ENCODE peak calls at places on chromosomes 16 and 17, in five cellular contexts. One of them, this sample, is unnamed.
A peak's percentile ranks its signal among the peaks of the same experiment; 100 is the strongest.

GRCh38 chr16:10878644-10879498 is 1.9 kb downstream of the CIITA start:
- DNase-seq in cardiac muscle cell: peak; percentile 32
- DNase-seq in tibial artery: peak; percentile 76
- DNase-seq in A549: no peak
- DNase-seq in epithelial cell of esophagus: no peak
- DNase-seq in this sample: no peak

GRCh38 chr17:49193513-49194296 is 16.7 kb downstream of the GNGT2 start:
- DNase-seq in A549: peak; percentile 84
- DNase-seq in epithelial cell of esophagus: peak; percentile 65
- DNase-seq in cardiac muscle cell: peak; percentile 76
- DNase-seq in tibial artery: peak; percentile 77
- DNase-seq in this sample: peak; percentile 73

GRCh38 chr17:63768433-63768832 is 5.0 kb downstream of the CCDC47 start:
- DNase-seq in A549: no peak
- DNase-seq in tibial artery: no peak
- DNase-seq in cardiac muscle cell: no peak
- DNase-seq in epithelial cell of esophagus: no peak
- DNase-seq in this sample: no peak

GRCh38 chr17:48148029-48148759 is 40.6 kb downstream of the SNX11 start:
- DNase-seq in tibial artery: no peak
- DNase-seq in epithelial cell of esophagus: no peak
- DNase-seq in cardiac muscle cell: no peak
- DNase-seq in A549: no peak
- DNase-seq in this sample: no peak

GRCh38 chr17:17182601-17183136 is 23.5 kb downstream of the PLD6 start:
- DNase-seq in epithelial cell of esophagus: no peak
- DNase-seq in tibial artery: no peak
- DNase-seq in cardiac muscle cell: no peak
- DNase-seq in A549: no peak
- DNase-seq in this sample: no peak

GRCh38 chr17:55057184-55057583 is 88.6 kb downstream of the STXBP4 start:
- DNase-seq in tibial artery: no peak
- DNase-seq in epithelial cell of esophagus: no peak
- DNase-seq in cardiac muscle cell: no peak
- DNase-seq in A549: no peak
- DNase-seq in this sample: no peak

GRCh38 chr16:58854392-58854791 is 120.3 kb upstream of the GOT2 start:
- DNase-seq in tibial artery: no peak
- DNase-seq in epithelial cell of esophagus: no peak
- DNase-seq in A549: no peak
- DNase-seq in cardiac muscle cell: no peak
- DNase-seq in this sample: no peak

GRCh38 chr17:80277751-80278671 is 17.4 kb downstream of the RNF213 start:
- DNase-seq in A549: no peak
- DNase-seq in tibial artery: no peak
- DNase-seq in cardiac muscle cell: no peak
- DNase-seq in epithelial cell of esophagus: peak; percentile 16
- DNase-seq in this sample: no peak

GRCh38 chr17:17229416-17230098 is 7.4 kb downstream of the FLCN start:
- DNase-seq in cardiac muscle cell: no peak
- DNase-seq in epithelial cell of esophagus: no peak
- DNase-seq in tibial artery: no peak
- DNase-seq in A549: no peak
- DNase-seq in this sample: no peak

GRCh38 chr16:364091-364490 is 6.2 kb downstream of the MRPL28 start:
- DNase-seq in epithelial cell of esophagus: no peak
- DNase-seq in cardiac muscle cell: no peak
- DNase-seq in A549: no peak
- DNase-seq in tibial artery: no peak
- DNase-seq in this sample: no peak

GRCh38 chr17:3800362-3801042 is 486 bp downstream of the ITGAE start:
- DNase-seq in A549: no peak
- DNase-seq in epithelial cell of esophagus: no peak
- DNase-seq in tibial artery: no peak
- DNase-seq in cardiac muscle cell: no peak
- DNase-seq in this sample: no peak

GRCh38 chr16:48123104-48123788 is 32.5 kb downstream of the ABCC12 start:
- DNase-seq in A549: peak; percentile 96
- DNase-seq in cardiac muscle cell: peak; percentile 95
- DNase-seq in epithelial cell of esophagus: peak; percentile 99
- DNase-seq in tibial artery: no peak
- DNase-seq in this sample: peak; percentile 100

GRCh38 chr16:88983157-88983556 is 6.2 kb upstream of the CBFA2T3 start:
- DNase-seq in tibial artery: no peak
- DNase-seq in cardiac muscle cell: no peak
- DNase-seq in epithelial cell of esophagus: no peak
- DNase-seq in A549: no peak
- DNase-seq in this sample: no peak

GRCh38 chr17:41678411-41678906 is 10.2 kb upstream of the EIF1 start:
- DNase-seq in A549: peak; percentile 76
- DNase-seq in cardiac muscle cell: no peak
- DNase-seq in tibial artery: no peak
- DNase-seq in epithelial cell of esophagus: peak; percentile 40
- DNase-seq in this sample: no peak

GRCh38 chr17:76138234-76138895 is 2.7 kb downstream of the FOXJ1 start:
- DNase-seq in A549: peak; percentile 54
- DNase-seq in epithelial cell of esophagus: no peak
- DNase-seq in cardiac muscle cell: no peak
- DNase-seq in tibial artery: no peak
- DNase-seq in this sample: no peak

GRCh38 chr16:10736926-10737625 is 6.6 kb upstream of the NUBP1 start:
- DNase-seq in epithelial cell of esophagus: peak; percentile 71
- DNase-seq in A549: peak; percentile 70
- DNase-seq in tibial artery: no peak
- DNase-seq in cardiac muscle cell: peak; percentile 80
- DNase-seq in this sample: peak; percentile 69

GRCh38 chr17:74190154-74190553 is 13.3 kb upstream of the RPL38 start:
- DNase-seq in cardiac muscle cell: peak; percentile 72
- DNase-seq in epithelial cell of esophagus: no peak
- DNase-seq in tibial artery: no peak
- DNase-seq in A549: peak; percentile 73
- DNase-seq in this sample: peak; percentile 71

GRCh38 chr16:51225902-51226301 is 74.8 kb upstream of the SALL1 start:
- DNase-seq in A549: no peak
- DNase-seq in cardiac muscle cell: no peak
- DNase-seq in tibial artery: no peak
- DNase-seq in epithelial cell of esophagus: no peak
- DNase-seq in this sample: no peak

GRCh38 chr16:29995911-29996772 is at the start of gene INO80E:
- DNase-seq in epithelial cell of esophagus: peak; percentile 97
- DNase-seq in cardiac muscle cell: peak; percentile 96
- DNase-seq in A549: peak; percentile 97
- DNase-seq in tibial artery: peak; percentile 99
- DNase-seq in this sample: peak; percentile 92

GRCh38 chr16:5379948-5380347 is 282.4 kb upstream of the EEF2KMT start:
- DNase-seq in cardiac muscle cell: no peak
- DNase-seq in A549: no peak
- DNase-seq in epithelial cell of esophagus: no peak
- DNase-seq in tibial artery: no peak
- DNase-seq in this sample: no peak

GRCh38 chr16:49755716-49756115 is 100.2 kb downstream of the ZNF423 start:
- DNase-seq in epithelial cell of esophagus: no peak
- DNase-seq in A549: no peak
- DNase-seq in cardiac muscle cell: no peak
- DNase-seq in tibial artery: no peak
- DNase-seq in this sample: no peak

GRCh38 chr16:82456683-82457082 is 170.1 kb upstream of the CDH13 start:
- DNase-seq in cardiac muscle cell: peak; percentile 65
- DNase-seq in A549: peak; percentile 64
- DNase-seq in tibial artery: peak; percentile 75
- DNase-seq in epithelial cell of esophagus: peak; percentile 75
- DNase-seq in this sample: peak; percentile 34

GRCh38 chr17:38779965-38780752 is 19.2 kb downstream of the PIP4K2B start:
- DNase-seq in cardiac muscle cell: no peak
- DNase-seq in A549: no peak
- DNase-seq in tibial artery: no peak
- DNase-seq in epithelial cell of esophagus: no peak
- DNase-seq in this sample: no peak

GRCh38 chr16:11047057-11047456 is 102.7 kb downstream of the CLEC16A start:
- DNase-seq in epithelial cell of esophagus: no peak
- DNase-seq in A549: no peak
- DNase-seq in tibial artery: no peak
- DNase-seq in cardiac muscle cell: peak; percentile 71
- DNase-seq in this sample: peak; percentile 89

GRCh38 chr17:59387351-59388069 is 56.1 kb downstream of the YPEL2 start:
- DNase-seq in tibial artery: no peak
- DNase-seq in A549: no peak
- DNase-seq in cardiac muscle cell: no peak
- DNase-seq in epithelial cell of esophagus: no peak
- DNase-seq in this sample: no peak

GRCh38 chr17:59391026-59391425 is 59.6 kb downstream of the YPEL2 start:
- DNase-seq in epithelial cell of esophagus: no peak
- DNase-seq in cardiac muscle cell: no peak
- DNase-seq in tibial artery: no peak
- DNase-seq in A549: no peak
- DNase-seq in this sample: no peak

GRCh38 chr17:59383893-59384292 is 52.4 kb downstream of the YPEL2 start:
- DNase-seq in epithelial cell of esophagus: no peak
- DNase-seq in A549: no peak
- DNase-seq in cardiac muscle cell: no peak
- DNase-seq in tibial artery: no peak
- DNase-seq in this sample: no peak

GRCh38 chr17:59392973-59393679 is 61.7 kb downstream of the YPEL2 start:
- DNase-seq in epithelial cell of esophagus: no peak
- DNase-seq in tibial artery: no peak
- DNase-seq in A549: no peak
- DNase-seq in cardiac muscle cell: no peak
- DNase-seq in this sample: no peak

DNA sequence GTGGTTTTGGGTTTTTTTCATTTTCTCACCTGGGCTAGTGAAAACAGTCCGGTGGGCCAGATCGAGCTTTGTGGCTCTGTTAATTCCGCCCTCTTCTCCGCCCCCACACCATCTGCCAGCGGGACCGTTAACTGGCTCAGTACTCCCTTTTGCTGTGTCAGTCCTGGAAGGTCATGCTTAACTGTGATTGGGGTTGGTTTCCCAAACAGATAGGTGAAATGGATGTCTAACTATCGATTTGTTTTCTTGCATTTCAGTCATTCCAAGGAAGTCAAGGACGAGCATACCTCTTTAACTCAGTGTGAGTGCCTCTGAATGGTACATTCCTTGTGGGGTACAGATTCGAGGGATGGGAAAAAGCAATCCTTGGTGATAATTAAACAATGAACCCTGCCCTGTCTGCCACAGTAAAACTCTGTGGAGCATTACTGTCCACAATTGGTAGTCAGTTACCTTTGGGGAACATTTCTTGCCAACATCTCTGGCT is 56.7 kb downstream of the YPEL2 start:
- DNase-seq in epithelial cell of esophagus: no peak
- DNase-seq in tibial artery: no peak
- DNase-seq in cardiac muscle cell: no peak
- DNase-seq in A549: no peak
- DNase-seq in this sample: no peak
- TF ChIP-seq CTCF in epithelial cell of esophagus: no peak
- TF ChIP-seq CTCF in tibial artery: no peak
- TF ChIP-seq CTCF in cardiac muscle cell: no peak
- TF ChIP-seq CTCF in A549: no peak
- TF ChIP-seq CTCF in this sample: no peak

DNA sequence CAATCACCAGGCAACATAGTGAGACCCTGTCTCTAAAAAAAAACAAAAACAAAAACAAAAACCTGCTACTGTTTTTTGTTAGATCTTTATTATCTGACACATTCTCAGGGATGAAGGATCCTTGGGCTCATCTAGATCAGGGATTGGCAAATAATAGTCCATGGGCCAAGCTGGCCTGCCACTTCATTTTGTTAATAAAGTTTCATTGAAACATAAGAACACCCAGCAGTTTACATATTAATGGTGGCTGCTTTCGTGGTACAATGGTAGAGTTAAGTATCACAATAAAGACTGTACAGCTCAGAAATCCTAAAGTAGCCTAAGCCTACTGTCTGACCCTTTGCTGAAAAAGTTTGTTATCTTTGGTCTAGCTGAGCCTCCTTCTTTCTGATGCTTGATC is 32.9 kb upstream of the CLEC18A start:
- DNase-seq in A549: no peak
- DNase-seq in epithelial cell of esophagus: no peak
- DNase-seq in cardiac muscle cell: peak; percentile 45
- DNase-seq in tibial artery: no peak
- DNase-seq in this sample: peak; percentile 46
- H3K4me3 ChIP-seq in A549: peak overlapping the region; percentile 1
- H3K4me3 ChIP-seq in epithelial cell of esophagus: peak overlapping the region; percentile 16
- H3K4me3 ChIP-seq in cardiac muscle cell: no peak overlapping the region
- H3K4me3 ChIP-seq in tibial artery: peak overlapping the region; percentile 27
- H3K4me3 ChIP-seq in this sample: peak overlapping the region; percentile 43

GRCh38 chr16:57791903-57792461 is 10.3 kb downstream of the KIFC3 start:
- DNase-seq in A549: no peak
- DNase-seq in tibial artery: no peak
- DNase-seq in epithelial cell of esophagus: no peak
- DNase-seq in cardiac muscle cell: no peak
- DNase-seq in this sample: no peak

GRCh38 chr16:57794849-57795430 is 7.4 kb downstream of the KIFC3 start:
- DNase-seq in epithelial cell of esophagus: no peak
- DNase-seq in cardiac muscle cell: no peak
- DNase-seq in tibial artery: no peak
- DNase-seq in A549: no peak
- DNase-seq in this sample: no peak

GRCh38 chr16:57788951-57789350 is 13.3 kb downstream of the KIFC3 start:
- DNase-seq in A549: no peak
- DNase-seq in tibial artery: no peak
- DNase-seq in cardiac muscle cell: no peak
- DNase-seq in epithelial cell of esophagus: no peak
- DNase-seq in this sample: no peak

GRCh38 chr16:57788252-57788841 is 13.9 kb downstream of the KIFC3 start:
- DNase-seq in epithelial cell of esophagus: no peak
- DNase-seq in cardiac muscle cell: no peak
- DNase-seq in tibial artery: no peak
- DNase-seq in A549: no peak
- DNase-seq in this sample: no peak

DNA sequence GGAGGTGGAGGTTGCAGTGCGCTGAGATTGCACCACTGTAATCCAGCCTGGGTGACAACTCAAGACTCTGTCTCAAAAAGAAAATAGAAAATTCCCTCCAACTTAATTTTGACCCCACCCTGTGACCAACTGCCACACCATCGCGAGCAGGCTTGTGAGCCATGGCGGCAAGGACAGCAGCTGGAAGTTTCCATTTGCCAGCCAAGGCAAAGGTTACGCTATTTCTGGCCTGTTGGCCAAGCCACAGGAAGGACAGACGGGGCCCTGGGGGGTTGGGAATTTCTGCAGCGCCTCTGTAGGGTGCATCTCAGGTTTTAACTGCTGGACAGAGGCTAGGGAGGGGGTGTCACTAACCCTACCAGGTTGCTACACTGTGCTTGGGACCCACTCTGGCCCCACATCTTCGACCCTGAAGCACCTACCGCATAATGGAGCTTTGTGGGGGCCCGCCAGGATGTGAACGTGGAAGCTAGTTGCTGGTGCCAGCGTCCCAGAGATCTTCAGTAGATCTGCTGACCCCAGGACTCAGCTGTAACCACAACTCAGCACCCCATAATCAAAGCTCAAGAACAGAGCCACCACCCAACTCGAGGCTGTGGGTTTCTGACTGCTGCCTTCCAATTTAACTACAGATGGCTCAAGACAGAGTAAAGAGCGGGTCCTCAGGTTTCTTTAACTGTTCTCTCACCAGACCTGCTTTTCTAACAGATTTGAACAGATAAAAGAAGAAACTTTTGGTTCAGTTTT is 11.0 kb downstream of the KIFC3 start:
- DNase-seq in epithelial cell of esophagus: no peak
- DNase-seq in A549: no peak
- DNase-seq in tibial artery: no peak
- DNase-seq in cardiac muscle cell: no peak
- DNase-seq in this sample: no peak
- TF ChIP-seq CTCF in epithelial cell of esophagus: no peak
- TF ChIP-seq CTCF in A549: no peak
- TF ChIP-seq CTCF in tibial artery: no peak
- TF ChIP-seq CTCF in cardiac muscle cell: no peak
- TF ChIP-seq CTCF in this sample: no peak

GRCh38 chr17:81921996-81922565 is 4.1 kb upstream of the SIRT7 start:
- DNase-seq in A549: no peak
- DNase-seq in tibial artery: no peak
- DNase-seq in cardiac muscle cell: no peak
- DNase-seq in epithelial cell of esophagus: no peak
- DNase-seq in this sample: no peak
- H3K4me3 ChIP-seq in A549: peak overlapping the region; percentile 57
- H3K4me3 ChIP-seq in tibial artery: no peak overlapping the region
- H3K4me3 ChIP-seq in cardiac muscle cell: no peak overlapping the region
- H3K4me3 ChIP-seq in epithelial cell of esophagus: no peak overlapping the region
- H3K4me3 ChIP-seq in this sample: no peak overlapping the region